ENCODE peak calls at places on chromosome 16, in five cellular contexts. Q, H, N, I and V are unnamed samples.

GRCh38 chr16:2156025-2156848 is 655 bp downstream of the TRAF7 start:
- DNase-seq in Q (no peak), H (peak; percentile 39), N (peak; percentile 76), I (peak; percentile 39), V (no peak)

GRCh38 chr16:24535827-24536226 is 3.5 kb upstream of the RBBP6 start:
- DNase-seq in Q (no peak), H (no peak), N (no peak), I (peak; percentile 39), V (no peak)

GRCh38 chr16:21608647-21609328 is 9.4 kb downstream of the METTL9 start:
- DNase-seq in Q (no peak), H (no peak), N (no peak), I (no peak), V (no peak)

GRCh38 chr16:86565644-86566511 is 751 bp upstream of the FOXC2 start:
- DNase-seq in Q (no peak), H (no peak), N (no peak), I (no peak), V (no peak)

GRCh38 chr16:48381201-48381600 is 4.0 kb downstream of the SIAH1 start:
- DNase-seq in Q (no peak), H (no peak), N (peak; percentile 44), I (no peak), V (no peak)

GRCh38 chr16:35352431-35352830 is 1893.0 kb downstream of the TP53TG3F start:
- DNase-seq in Q (no peak), H (no peak), N (no peak), I (no peak), V (no peak)

GRCh38 chr16:67874147-67874771 is 1.4 kb downstream of the EDC4 start:
- DNase-seq in Q (no peak), H (no peak), N (no peak), I (no peak), V (no peak)

GRCh38 chr16:88789593-88789992 is 4.6 kb upstream of the PIEZO1 start:
- DNase-seq in Q (no peak), H (no peak), N (no peak), I (no peak), V (no peak)

GRCh38 chr16:68490829-68491575 is 42.7 kb upstream of the SMPD3 start:
- DNase-seq in Q (peak; percentile 62), H (no peak), N (peak; percentile 61), I (no peak), V (no peak)

GRCh38 chr16:31086629-31086906 is 2.2 kb downstream of the PRSS53 start:
- DNase-seq in Q (no peak), H (no peak), N (no peak), I (no peak), V (no peak)

GRCh38 chr16:67560827-67561342 is 1.4 kb upstream of the CTCF start:
- DNase-seq in Q (no peak), H (peak; percentile 16), N (no peak), I (no peak), V (no peak)

GRCh38 chr16:31185339-31185738 is 5.4 kb downstream of the FUS start:
- DNase-seq in Q (no peak), H (no peak), N (no peak), I (no peak), V (no peak)

DNA sequence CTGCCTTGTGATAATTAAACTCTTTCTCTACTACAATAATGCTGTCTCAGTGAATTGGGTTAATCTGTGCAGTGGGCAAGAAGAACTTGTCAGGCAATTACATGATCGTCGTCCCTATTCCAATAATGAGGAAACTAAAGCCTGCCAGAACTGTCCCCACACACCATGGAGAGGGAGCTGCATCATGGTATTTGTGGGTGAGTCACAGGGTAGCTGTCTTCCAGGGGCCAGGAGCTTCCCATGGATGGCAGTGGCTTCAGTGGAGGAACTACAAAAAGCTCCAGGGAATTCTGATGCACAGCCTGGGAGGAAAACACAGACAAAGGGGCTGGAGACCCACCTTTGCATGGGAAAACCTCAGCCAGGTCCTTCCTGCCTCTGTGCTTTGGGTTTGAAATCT is 83.3 kb upstream of the C16orf82 start:
- DNase-seq in Q (no peak), H (no peak), N (peak; percentile 62), I (no peak), V (no peak)
- TF ChIP-seq MAFK in Q (no peak), H (no peak), N (no peak), I (no peak), V (no peak)

GRCh38 chr16:16164244-16164643 is 59.0 kb downstream of the ABCC6 start:
- DNase-seq in Q (no peak), H (no peak), N (no peak), I (no peak), V (no peak)

GRCh38 chr16:16162591-16162990 is 60.7 kb downstream of the ABCC6 start:
- DNase-seq in Q (no peak), H (no peak), N (no peak), I (no peak), V (no peak)

GRCh38 chr16:16163109-16163508 is 60.2 kb downstream of the ABCC6 start:
- DNase-seq in Q (no peak), H (no peak), N (no peak), I (no peak), V (no peak)

GRCh38 chr16:16161319-16161718 is 62.0 kb downstream of the ABCC6 start:
- DNase-seq in Q (no peak), H (no peak), N (no peak), I (no peak), V (no peak)

GRCh38 chr16:16163571-16163970 is 59.7 kb downstream of the ABCC6 start:
- DNase-seq in Q (no peak), H (no peak), N (no peak), I (no peak), V (no peak)
- TF ChIP-seq MAFK in Q (no peak), H (no peak), N (no peak), I (no peak), V (no peak)

GRCh38 chr16:55835578-55835977 is 2.7 kb upstream of the CES1 start:
- DNase-seq in Q (no peak), H (no peak), N (no peak), I (peak; percentile 73), V (no peak)
- TF ChIP-seq MAFK in Q (no peak), H (no peak), N (no peak), I (no peak), V (no peak)

GRCh38 chr16:23434380-23434779 is 18.6 kb downstream of the COG7 start:
- DNase-seq in Q (peak; percentile 33), H (peak; percentile 61), N (peak; percentile 74), I (peak; percentile 83), V (no peak)
- TF ChIP-seq MAFK in Q (no peak), H (no peak), N (no peak), I (no peak), V (no peak)